ENCODE peak calls at places on chromosomes 6 and 20, in six cellular contexts. Y, V, M, U, K and Q are unnamed samples. For H3K4me1, the result is how much of the 10 kb centered on the place peaks cover.

GRCh38 chr6:24033284-24033683 is 92.7 kb upstream of the NRSN1 start:
- DNase-seq in Y (peak), V (peak), M (no peak), U (no peak), K (no peak), Q (peak)

GRCh38 chr6:43798688-43799444 is 28.9 kb downstream of the VEGFA start:
- DNase-seq in Y (no peak), V (peak), M (peak), U (peak), K (peak), Q (peak)

GRCh38 chr20:14963262-14963663 is 625.9 kb upstream of the FLRT3 start:
- DNase-seq in Y (no peak), V (peak), M (no peak), U (peak), K (peak), Q (no peak)

GRCh38 chr6:26187981-26188635 is 100.9 kb downstream of the HFE start:
- DNase-seq in Y (no peak), V (peak), M (peak), U (peak), K (peak), Q (peak)

GRCh38 chr6:154460306-154461071 is 50.0 kb downstream of the CNKSR3 start:
- DNase-seq in Y (no peak), V (no peak), M (no peak), U (no peak), K (no peak), Q (no peak)

GRCh38 chr6:158219229-158219628 is 51.1 kb downstream of the GTF2H5 start:
- DNase-seq in Y (no peak), V (no peak), M (peak), U (no peak), K (peak), Q (no peak)

GRCh38 chr6:155528982-155529453 is 73.4 kb upstream of the NOX3 start:
- DNase-seq in Y (no peak), V (peak), M (no peak), U (no peak), K (peak), Q (no peak)

GRCh38 chr20:24828992-24829648 is 119.9 kb upstream of the CST7 start:
- DNase-seq in Y (no peak), V (no peak), M (no peak), U (no peak), K (no peak), Q (no peak)

GRCh38 chr20:38542994-38543906 is 37.7 kb upstream of the ADIG start:
- DNase-seq in Y (no peak), V (no peak), M (no peak), U (no peak), K (no peak), Q (no peak)

GRCh38 chr6:90271831-90272230 is 24.8 kb downstream of the BACH2 start:
- DNase-seq in Y (no peak), V (no peak), M (no peak), U (no peak), K (no peak), Q (no peak)

GRCh38 chr6:113619077-113619476 is 238.1 kb upstream of the MARCKS start:
- DNase-seq in Y (no peak), V (no peak), M (no peak), U (no peak), K (no peak), Q (no peak)

GRCh38 chr20:32018269-32019155 is 8.3 kb downstream of the CCM2L start:
- DNase-seq in Y (peak), V (peak), M (peak), U (peak), K (peak), Q (peak)

GRCh38 chr20:32021091-32021490 is 10.9 kb downstream of the CCM2L start:
- DNase-seq in Y (no peak), V (no peak), M (no peak), U (no peak), K (no peak), Q (no peak)

GRCh38 chr20:32019563-32020463 is 9.6 kb downstream of the CCM2L start:
- DNase-seq in Y (no peak), V (no peak), M (no peak), U (no peak), K (no peak), Q (no peak)

GRCh38 chr20:32019156-32019510 is 8.9 kb downstream of the CCM2L start:
- DNase-seq in Y (peak), V (peak), M (no peak), U (peak), K (peak), Q (peak)

GRCh38 chr20:32017711-32018251 is 7.5 kb downstream of the CCM2L start:
- DNase-seq in Y (peak), V (peak), M (peak), U (peak), K (peak), Q (peak)
- H3K4me3 ChIP-seq in Y (peak), V (no peak), M (no peak), U (peak), K (peak), Q (peak)

DNA sequence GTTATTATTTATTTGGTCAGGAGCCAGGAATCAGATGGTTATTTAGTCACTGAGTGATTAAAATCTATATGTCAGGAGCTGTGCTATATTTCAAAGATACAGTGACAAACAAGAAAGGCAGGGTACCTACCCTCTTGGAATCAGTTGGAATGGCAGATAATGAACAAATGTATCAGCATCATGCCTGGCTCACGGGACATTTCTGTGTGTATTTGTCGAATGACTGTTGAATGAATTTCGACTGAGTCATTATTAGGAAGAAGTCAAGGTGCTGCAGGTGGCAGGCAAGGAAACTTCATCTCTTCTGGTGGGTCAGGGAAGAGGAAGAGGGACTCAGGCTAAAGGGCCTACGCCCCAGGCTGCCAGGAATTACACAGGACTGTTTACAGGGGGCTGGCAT is 13.6 kb downstream of the PKIG start:
- DNase-seq in Y (no peak), V (no peak), M (no peak), U (no peak), K (peak), Q (no peak)
- H3K4me1 ChIP-seq in Y (under half), V (under half), M (under half), U (under half), K (under half), Q (under half)

GRCh38 chr20:35503841-35504460 is 25.5 kb downstream of the C20orf173 start:
- DNase-seq in Y (no peak), V (no peak), M (no peak), U (no peak), K (no peak), Q (no peak)

GRCh38 chr20:35503281-35503680 is 26.2 kb downstream of the C20orf173 start:
- DNase-seq in Y (no peak), V (no peak), M (no peak), U (no peak), K (no peak), Q (no peak)

GRCh38 chr20:35506179-35506578 is 23.3 kb downstream of the C20orf173 start:
- DNase-seq in Y (no peak), V (no peak), M (no peak), U (no peak), K (no peak), Q (no peak)

GRCh38 chr20:35506872-35507638 is 22.4 kb downstream of the C20orf173 start:
- DNase-seq in Y (no peak), V (no peak), M (no peak), U (peak), K (no peak), Q (no peak)

GRCh38 chr20:35504751-35505150 is 24.7 kb downstream of the C20orf173 start:
- DNase-seq in Y (no peak), V (no peak), M (no peak), U (no peak), K (no peak), Q (no peak)
- H3K4me3 ChIP-seq in Y (no peak), V (no peak), M (no peak), U (no peak), K (no peak), Q (no peak)

GRCh38 chr20:34004227-34004626 is 10.5 kb downstream of the RALY start:
- DNase-seq in Y (no peak), V (no peak), M (no peak), U (no peak), K (no peak), Q (no peak)

GRCh38 chr20:33994624-33994913 is 858 bp downstream of the RALY start:
- DNase-seq in Y (no peak), V (no peak), M (no peak), U (no peak), K (no peak), Q (no peak)

GRCh38 chr20:33995053-33995816 is 1.5 kb downstream of the RALY start:
- DNase-seq in Y (no peak), V (peak), M (no peak), U (no peak), K (no peak), Q (peak)

GRCh38 chr20:34001378-34001777 is 7.7 kb downstream of the RALY start:
- DNase-seq in Y (no peak), V (no peak), M (no peak), U (no peak), K (no peak), Q (no peak)

DNA sequence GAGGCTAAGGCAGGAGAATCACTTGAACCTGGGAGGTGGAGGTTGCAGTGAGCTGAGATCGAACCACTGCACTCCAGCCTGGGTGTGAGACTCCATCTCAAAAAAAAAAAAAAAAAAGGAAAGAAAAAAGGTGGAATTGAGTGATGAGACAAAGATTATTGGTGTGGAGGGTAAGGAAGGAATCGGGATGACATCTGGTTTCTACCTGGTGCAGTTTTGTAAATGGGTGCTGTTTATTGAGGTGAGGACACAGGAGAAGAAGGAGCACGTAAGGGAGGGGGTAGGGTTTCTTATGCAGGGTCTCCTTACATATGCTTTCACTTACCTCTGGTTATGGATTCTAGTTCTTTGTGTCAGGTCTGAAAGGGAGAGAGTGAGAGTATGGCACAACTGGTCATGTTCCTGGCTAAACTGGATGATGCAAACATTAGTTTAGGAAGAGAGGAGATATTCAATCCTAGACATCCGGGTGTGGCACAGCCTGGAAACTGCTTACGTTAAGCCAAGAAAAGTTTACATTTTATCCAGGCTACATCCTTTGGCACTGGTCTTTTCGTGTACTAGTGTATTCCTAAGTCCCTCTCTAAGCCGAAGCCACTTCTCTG is 5.4 kb downstream of the RALY start:
- DNase-seq in Y (no peak), V (no peak), M (no peak), U (no peak), K (no peak), Q (no peak)
- H3K4me1 ChIP-seq in Y (under half), V (under half), M (half or more), U (under half), K (under half), Q (under half)

GRCh38 chr6:32249262-32249661 is 25.4 kb upstream of the NOTCH4 start:
- DNase-seq in Y (no peak), V (no peak), M (no peak), U (no peak), K (no peak), Q (no peak)

GRCh38 chr6:32239462-32239861 is 15.6 kb upstream of the NOTCH4 start:
- DNase-seq in Y (no peak), V (no peak), M (no peak), U (no peak), K (no peak), Q (no peak)

GRCh38 chr6:32240686-32241085 is 16.8 kb upstream of the NOTCH4 start:
- DNase-seq in Y (no peak), V (no peak), M (no peak), U (no peak), K (no peak), Q (no peak)

GRCh38 chr6:32244946-32245398 is 21.1 kb upstream of the NOTCH4 start:
- DNase-seq in Y (peak), V (peak), M (peak), U (peak), K (peak), Q (peak)

GRCh38 chr6:32244270-32244669 is 20.4 kb upstream of the NOTCH4 start:
- DNase-seq in Y (no peak), V (no peak), M (no peak), U (no peak), K (no peak), Q (no peak)
- H3K4me3 ChIP-seq in Y (no peak), V (no peak), M (no peak), U (no peak), K (no peak), Q (no peak)

GRCh38 chr6:150713876-150714275 is 114.2 kb downstream of the PLEKHG1 start:
- DNase-seq in Y (no peak), V (no peak), M (no peak), U (no peak), K (no peak), Q (no peak)
- H3K4me1 ChIP-seq in Y (under half), V (under half), M (under half), U (under half), K (under half), Q (under half)

GRCh38 chr6:111843347-111844147 is 29.7 kb downstream of the FYN start:
- DNase-seq in Y (no peak), V (no peak), M (peak), U (no peak), K (no peak), Q (no peak)
- H3K4me3 ChIP-seq in Y (no peak), V (no peak), M (no peak), U (no peak), K (no peak), Q (no peak)